ENCODE peak calls at places on chromosomes 1 and 21, in five cellular contexts. S is RWPE2, E is GM12864, F is right lobe of liver, Z is epithelial cell of esophagus. Y is an unnamed sample.

GRCh38 chr1:245378352-245379144 is 223.8 kb downstream of the KIF26B start:
- DNase-seq in F (no peak), E (no peak), S (no peak), Z (no peak), Y (no peak)

GRCh38 chr1:17886838-17887441 is 131.8 kb downstream of the ACTL8 start:
- DNase-seq in E (no peak), Z (no peak), S (no peak), F (no peak), Y (no peak)

GRCh38 chr1:41758490-41758889 is 160.2 kb downstream of the HIVEP3 start:
- DNase-seq in S (no peak), Z (no peak), F (no peak), E (no peak), Y (no peak)

GRCh38 chr1:54850737-54851136 is 36.3 kb downstream of the DHCR24 start:
- DNase-seq in E (no peak), F (no peak), S (no peak), Z (peak; percentile 63), Y (no peak)

GRCh38 chr21:40760811-40761210 is 86.1 kb downstream of the DSCAM start:
- DNase-seq in F (no peak), E (no peak), Z (no peak), S (no peak), Y (no peak)

GRCh38 chr1:20383631-20384030 is 93.0 kb downstream of the VWA5B1 start:
- DNase-seq in Z (no peak), F (no peak), S (no peak), E (no peak), Y (no peak)

GRCh38 chr1:229272164-229273158 is 1.6 kb downstream of the RAB4A start:
- DNase-seq in F (no peak), E (no peak), S (no peak), Z (peak; percentile 43), Y (no peak)

GRCh38 chr1:117001254-117001927 is at the start of gene CD101:
- DNase-seq in F (no peak), S (no peak), E (peak; percentile 84), Z (no peak), Y (no peak)

GRCh38 chr1:214281902-214282695 is 1.1 kb downstream of the SMYD2 start:
- DNase-seq in Z (peak; percentile 79), S (no peak), E (no peak), F (peak; percentile 63), Y (no peak)

DNA sequence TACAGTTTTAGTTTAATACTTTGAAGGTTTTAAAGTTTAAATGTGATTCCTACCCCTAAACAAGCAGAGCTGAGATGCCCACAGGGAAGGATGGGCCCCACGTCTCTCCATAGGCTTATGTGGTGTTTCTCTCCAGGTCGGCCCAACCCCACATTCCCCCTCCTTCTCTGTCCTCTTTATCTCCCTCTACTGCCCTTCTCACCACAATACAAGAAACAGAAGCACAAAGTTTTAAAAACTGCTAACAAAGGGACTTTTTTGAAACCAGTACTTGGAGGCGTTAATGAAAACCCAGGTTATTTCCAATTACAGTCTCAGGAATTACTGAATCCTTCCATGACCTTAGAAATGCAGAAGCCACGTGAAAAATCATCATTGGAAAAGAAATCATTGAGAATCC is 324.0 kb downstream of the NTNG1 start:
- DNase-seq in F (no peak), S (no peak), Z (no peak), E (no peak), Y (no peak)
- TF ChIP-seq CTCF in F (no peak), S (no peak), Z (no peak), E (peak; percentile 9), Y (no peak)

GRCh38 chr21:23402929-23403520 is 2204.3 kb downstream of the MRPL39 start:
- DNase-seq in E (no peak), Z (no peak), S (no peak), F (no peak), Y (no peak)

GRCh38 chr21:23398726-23399125 is 2208.6 kb downstream of the MRPL39 start:
- DNase-seq in S (no peak), E (no peak), Z (no peak), F (no peak), Y (no peak)

DNA sequence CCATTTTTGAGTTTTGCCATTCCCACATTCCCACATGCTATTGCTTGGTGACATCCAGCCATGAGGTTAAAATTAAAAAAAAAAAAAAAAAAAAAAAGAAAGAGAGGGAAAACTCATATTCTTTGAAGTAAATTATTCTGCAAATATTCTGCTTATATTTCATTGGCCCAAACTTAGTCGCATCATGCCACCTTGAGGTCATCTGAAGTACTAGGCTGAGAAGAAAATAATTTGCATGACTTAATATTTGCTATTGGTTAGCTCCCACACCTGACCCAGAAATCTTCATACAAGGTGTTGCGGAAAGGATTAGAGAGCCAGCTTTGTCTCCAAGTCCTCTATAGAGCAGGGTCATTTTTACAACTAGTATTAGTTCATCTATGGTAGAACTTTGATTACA is 2206.0 kb downstream of the MRPL39 start:
- DNase-seq in Z (no peak), E (no peak), F (no peak), S (no peak), Y (no peak)
- TF ChIP-seq CTCF in Z (peak; percentile 10), E (no peak), F (no peak), S (peak; percentile 49), Y (peak; percentile 47)

GRCh38 chr1:161962094-161962887 is 61.4 kb downstream of the OLFML2B start:
- DNase-seq in F (no peak), S (no peak), E (peak; percentile 24), Z (peak; percentile 55), Y (no peak)
- TF ChIP-seq CTCF in F (no peak), S (no peak), E (no peak), Z (no peak), Y (no peak)

DNA sequence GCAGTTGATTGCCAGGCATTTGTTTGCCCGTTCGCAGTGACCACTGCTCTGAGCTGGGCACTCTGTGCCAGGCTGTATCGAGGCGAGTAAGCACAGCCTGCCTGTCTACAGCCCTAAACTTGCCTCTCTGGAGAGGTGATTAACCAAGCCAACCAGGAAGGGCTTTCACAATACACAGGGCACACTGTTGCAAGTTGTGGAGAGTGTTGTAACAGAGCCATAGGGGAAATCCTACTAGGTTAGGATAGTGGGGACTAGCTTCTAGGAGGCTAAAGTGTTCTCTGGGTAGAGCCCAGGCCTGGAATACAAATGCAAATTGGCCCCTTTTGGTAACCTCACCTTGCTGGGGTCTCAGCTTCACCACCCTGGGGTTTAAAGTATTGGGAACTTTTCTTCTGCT is 23.8 kb downstream of the PRDM2 start:
- DNase-seq in E (no peak), S (no peak), F (no peak), Z (peak; percentile 88), Y (no peak)
- TF ChIP-seq CTCF in E (no peak), S (no peak), F (no peak), Z (no peak), Y (no peak)